ENCODE peak calls at places on chromosomes 2 and 18, in eight cellular contexts. C is adrenal gland, O is IMR-90, N is A549, L is body of pancreas, Q is HCT116, I is ovary, T is K562. S is an unnamed sample.

GRCh38 chr2:234422242-234422641 is 74.6 kb downstream of the ARL4C start:
- DNase-seq in N (peak), C (no peak), I (no peak), O (peak), Q (peak), T (no peak), L (no peak), S (peak)

GRCh38 chr2:189552991-189553404 is 27.6 kb downstream of the SLC40A1 start:
- DNase-seq in C (no peak), T (no peak), I (no peak), N (no peak), O (no peak), L (no peak), Q (no peak), S (no peak)

GRCh38 chr2:33209976-33210375 is 263.2 kb downstream of the LTBP1 start:
- DNase-seq in O (peak), Q (no peak), L (no peak), T (peak), I (no peak), N (no peak), C (no peak), S (no peak)

GRCh38 chr2:163753721-163754120 is 17.9 kb upstream of the FIGN start:
- DNase-seq in Q (no peak), L (no peak), C (no peak), N (no peak), T (no peak), O (no peak), I (no peak), S (no peak)

GRCh38 chr2:177783835-177784448 is 288.6 kb downstream of the PDE11A start:
- DNase-seq in L (no peak), N (no peak), I (no peak), O (peak), C (no peak), Q (no peak), T (no peak), S (no peak)

GRCh38 chr2:164785447-164785846 is 56.2 kb downstream of the COBLL1 start:
- DNase-seq in L (no peak), T (no peak), C (no peak), Q (no peak), I (no peak), O (no peak), N (no peak), S (no peak)

GRCh38 chr2:199659207-199659606 is 191.8 kb downstream of the FTCDNL1 start:
- DNase-seq in L (no peak), N (no peak), I (no peak), T (peak), C (peak), O (peak), Q (no peak), S (peak)

GRCh38 chr18:34659579-34660517 is 50.2 kb upstream of the DTNA start:
- DNase-seq in O (peak), T (no peak), Q (peak), N (peak), L (peak), I (peak), C (peak), S (peak)

GRCh38 chr18:35344736-35345459 is 678 bp upstream of the ZNF24 start:
- DNase-seq in L (peak), I (peak), N (no peak), T (no peak), C (peak), Q (no peak), O (no peak), S (no peak)

GRCh38 chr18:27118964-27119363 is 66.1 kb downstream of the CHST9 start:
- DNase-seq in T (no peak), I (no peak), Q (no peak), C (no peak), N (no peak), L (no peak), O (no peak), S (no peak)

GRCh38 chr2:237724811-237725478 is 73.6 kb upstream of the RBM44 start:
- DNase-seq in Q (no peak), L (peak), N (no peak), T (no peak), O (no peak), C (no peak), I (no peak), S (no peak)

GRCh38 chr2:143835481-143835880 is 684.4 kb downstream of the ZEB2 start:
- DNase-seq in Q (no peak), C (no peak), I (no peak), L (no peak), T (no peak), O (peak), N (no peak), S (no peak)

GRCh38 chr2:188199716-188200128 is 92.0 kb upstream of the GULP1 start:
- DNase-seq in Q (no peak), I (no peak), L (no peak), N (peak), O (peak), T (no peak), C (no peak), S (peak)

GRCh38 chr18:58908006-58908405 is 43.3 kb downstream of the ZNF532 start:
- DNase-seq in I (no peak), C (no peak), O (no peak), N (no peak), T (no peak), L (no peak), Q (no peak), S (no peak)

GRCh38 chr2:108988796-108989713 is at the start of gene EDAR:
- DNase-seq in T (peak), Q (peak), I (no peak), O (no peak), N (peak), L (peak), C (peak), S (no peak)

GRCh38 chr2:8477511-8478132 is 204.2 kb upstream of the ID2 start:
- DNase-seq in N (no peak), I (no peak), O (no peak), Q (no peak), L (no peak), C (no peak), T (no peak), S (no peak)

GRCh38 chr2:241068942-241069810 is 32.9 kb downstream of the MTERF4 start:
- DNase-seq in I (no peak), O (no peak), T (no peak), C (no peak), L (no peak), N (no peak), Q (no peak), S (no peak)

GRCh38 chr2:181984814-181985631 is 630 bp upstream of the PPP1R1C start:
- DNase-seq in O (peak), I (no peak), C (no peak), Q (no peak), L (no peak), T (no peak), N (no peak), S (no peak)

GRCh38 chr2:101467306-101467705 is 7.6 kb downstream of the RFX8 start:
- DNase-seq in I (no peak), N (no peak), L (no peak), Q (no peak), O (peak), C (no peak), T (no peak), S (no peak)

GRCh38 chr2:168155036-168155435 is 92.4 kb downstream of the STK39 start:
- DNase-seq in O (peak), Q (no peak), T (no peak), C (no peak), L (no peak), I (no peak), N (no peak), S (no peak)

GRCh38 chr18:22952525-22952924 is 19.4 kb downstream of the RBBP8 start:
- DNase-seq in I (no peak), L (no peak), T (no peak), C (no peak), N (no peak), Q (no peak), O (peak), S (no peak)

GRCh38 chr18:32911660-32912284 is 138.9 kb upstream of the KLHL14 start:
- DNase-seq in T (no peak), C (no peak), Q (no peak), O (peak), I (no peak), L (no peak), N (no peak), S (no peak)

GRCh38 chr18:38198956-38199355 is 633.4 kb upstream of the CELF4 start:
- DNase-seq in I (no peak), O (no peak), T (no peak), N (no peak), Q (no peak), C (no peak), L (no peak), S (no peak)
- TF ChIP-seq POLR2A in I (no peak), O (no peak), T (no peak), N (no peak), Q (no peak), C (no peak), L (no peak), S (no peak)

GRCh38 chr2:10448208-10448645 is at the start of gene ODC1:
- DNase-seq in T (peak), C (peak), O (peak), L (peak), Q (peak), I (peak), N (peak), S (peak)
- TF ChIP-seq POLR2A in T (no peak), C (peak), O (peak), L (peak), Q (peak), I (peak), N (peak), S (peak)

GRCh38 chr18:8006979-8007378 is 439.9 kb downstream of the PTPRM start:
- DNase-seq in N (no peak), T (no peak), O (no peak), Q (no peak), I (no peak), L (no peak), C (no peak), S (no peak)
- TF ChIP-seq POLR2A in N (no peak), T (no peak), O (no peak), Q (no peak), I (no peak), L (no peak), C (no peak), S (no peak)

GRCh38 chr2:38075436-38076249 is at the start of gene CYP1B1:
- DNase-seq in O (no peak), I (peak), T (no peak), Q (no peak), L (peak), N (peak), C (peak), S (no peak)

GRCh38 chr2:38076250-38076709 is 329 bp upstream of the CYP1B1 start:
- DNase-seq in C (peak), Q (peak), I (peak), T (no peak), N (peak), O (peak), L (peak), S (peak)

GRCh38 chr2:38074775-38075435 is 1.0 kb downstream of the CYP1B1 start:
- DNase-seq in L (no peak), O (no peak), T (no peak), C (peak), I (peak), Q (no peak), N (no peak), S (no peak)

GRCh38 chr2:38077431-38077769 is 1.4 kb upstream of the CYP1B1 start:
- DNase-seq in T (no peak), N (no peak), O (no peak), C (no peak), I (no peak), Q (no peak), L (no peak), S (no peak)

DNA sequence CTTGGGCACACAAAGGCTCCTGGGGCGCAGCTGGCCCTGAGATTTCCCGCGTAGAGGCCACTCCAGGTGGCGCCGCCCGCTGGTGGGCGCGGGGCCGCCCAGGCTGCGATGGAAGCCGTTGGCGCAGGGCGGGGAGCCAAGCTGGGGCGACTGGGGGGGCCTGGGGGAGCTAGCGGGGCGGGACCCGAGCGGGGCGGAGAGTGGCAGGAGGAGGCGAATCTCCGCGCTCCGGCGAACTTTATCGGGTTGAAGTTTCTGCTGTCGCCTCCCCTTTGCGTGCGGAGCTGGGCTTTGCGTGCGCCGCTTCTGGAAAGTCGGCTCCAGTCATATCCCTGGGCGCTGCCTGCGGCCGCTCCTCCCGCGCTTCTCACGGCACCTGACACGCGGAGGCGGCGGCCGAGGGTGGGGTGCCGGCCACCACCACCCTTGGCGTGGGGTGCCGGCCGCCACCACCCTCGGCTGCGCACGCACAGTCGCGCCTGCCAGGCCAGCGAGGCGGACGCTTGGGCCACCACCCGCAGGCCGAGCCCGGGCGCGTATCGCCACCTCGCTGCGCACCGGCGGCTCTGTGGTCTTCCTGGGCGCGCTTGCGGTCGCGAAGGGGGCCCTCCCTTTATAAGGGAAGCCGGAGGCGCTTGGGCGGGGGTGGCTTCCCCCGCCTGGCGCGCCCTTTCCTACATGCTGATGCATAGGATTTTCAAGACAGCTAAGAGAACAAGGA is 919 bp upstream of the CYP1B1 start:
- DNase-seq in O (peak), C (peak), N (peak), L (peak), T (no peak), Q (peak), I (peak), S (peak)
- TF ChIP-seq POLR2A in O (peak), C (peak), N (peak), L (peak), T (no peak), Q (no peak), I (peak), S (peak)

S was measured in H54.